ENCODE peak calls at places on chromosomes 1 and 21, in five cellular contexts. S is WTC11, B is NCI-H146, R is tibial nerve, X is Calu3. T is an unnamed sample.

GRCh38 chr1:236836157-236836556 is 41.1 kb downstream of the MTR start:
- DNase-seq in S (no peak), B (no peak), R (no peak), X (no peak), T (no peak)

GRCh38 chr1:32892368-32893197 is 6.3 kb downstream of the HPCA start:
- DNase-seq in S (peak), B (peak), R (no peak), X (peak), T (no peak)

GRCh38 chr1:212121772-212122171 is 86.2 kb downstream of the DTL start:
- DNase-seq in S (no peak), B (no peak), R (no peak), X (no peak), T (no peak)

GRCh38 chr1:89065077-89065868 is at the start of gene GBP1:
- DNase-seq in S (no peak), B (no peak), R (peak), X (no peak), T (peak)

GRCh38 chr1:180887841-180888240 is 24.9 kb upstream of the KIAA1614 start:
- DNase-seq in S (no peak), B (no peak), R (no peak), X (no peak), T (no peak)

GRCh38 chr1:151620286-151620685 is 8.4 kb downstream of the SNX27 start:
- DNase-seq in S (no peak), B (no peak), R (no peak), X (no peak), T (no peak)

GRCh38 chr1:215679231-215679630 is 112.1 kb downstream of the KCTD3 start:
- DNase-seq in S (no peak), B (no peak), R (no peak), X (no peak), T (no peak)

GRCh38 chr1:85328713-85329376 is 52.4 kb upstream of the BCL10 start:
- DNase-seq in S (no peak), B (no peak), R (no peak), X (peak), T (no peak)

GRCh38 chr1:98086796-98087195 is 166.0 kb upstream of the DPYD start:
- DNase-seq in S (no peak), B (no peak), R (no peak), X (peak), T (peak)

GRCh38 chr1:38235705-38236104 is 189.1 kb upstream of the POU3F1 start:
- DNase-seq in S (no peak), B (no peak), R (no peak), X (no peak), T (no peak)

GRCh38 chr1:241356187-241356518 is 852 bp downstream of the RGS7 start:
- DNase-seq in S (peak), B (peak), R (no peak), X (peak), T (no peak)

GRCh38 chr1:14924012-14924452 is 229.5 kb upstream of the TMEM51 start:
- DNase-seq in S (peak), B (peak), R (no peak), X (peak), T (no peak)

GRCh38 chr1:22874785-22875184 is 97.9 kb downstream of the LACTBL1 start:
- DNase-seq in S (no peak), B (no peak), R (no peak), X (no peak), T (no peak)

GRCh38 chr21:46037338-46038325 is 56.1 kb downstream of the COL6A1 start:
- DNase-seq in S (no peak), B (no peak), R (no peak), X (no peak), T (no peak)

GRCh38 chr1:114208659-114209215 is 55.1 kb upstream of the SYT6 start:
- DNase-seq in S (no peak), B (no peak), R (no peak), X (no peak), T (no peak)

GRCh38 chr1:230127105-230128054 is 60.3 kb downstream of the GALNT2 start:
- DNase-seq in S (no peak), B (no peak), R (no peak), X (no peak), T (no peak)

GRCh38 chr1:9559673-9560072 is 20.4 kb downstream of the SLC25A33 start:
- DNase-seq in S (no peak), B (no peak), R (no peak), X (no peak), T (no peak)

GRCh38 chr1:44059956-44060355 is 28.7 kb upstream of the SLC6A9 start:
- DNase-seq in S (no peak), B (no peak), R (no peak), X (no peak), T (no peak)

GRCh38 chr1:208542309-208542708 is 298.1 kb upstream of the PLXNA2 start:
- DNase-seq in S (no peak), B (no peak), R (no peak), X (no peak), T (no peak)

GRCh38 chr1:185315364-185316108 is 1.5 kb downstream of the IVNS1ABP start:
- DNase-seq in S (no peak), B (peak), R (no peak), X (no peak), T (no peak)

GRCh38 chr1:236242568-236242967 is 39.2 kb downstream of the ERO1B start:
- DNase-seq in S (no peak), B (no peak), R (no peak), X (no peak), T (no peak)

T was measured in brain pericyte.